ENCODE peak calls at places on chromosomes 1 and 21, in four cellular contexts. E is H1, C is GM12878, M is SK-N-SH. Z is an unnamed sample.

GRCh38 chr1:78005755-78006154 is 1.0 kb downstream of the DNAJB4 start:
- DNase-seq in E (no peak), M (peak), C (no peak), Z (no peak)

GRCh38 chr21:45948576-45949141 is 32.9 kb upstream of the COL6A1 start:
- DNase-seq in C (no peak), M (no peak), E (no peak), Z (no peak)

GRCh38 chr1:234755449-234755863 is 145.5 kb upstream of the IRF2BP2 start:
- DNase-seq in M (no peak), E (no peak), C (no peak), Z (peak)

GRCh38 chr1:165845992-165846748 is 18.8 kb downstream of the UCK2 start:
- DNase-seq in E (no peak), M (no peak), C (no peak), Z (no peak)

GRCh38 chr1:46315669-46316403 is 12.3 kb downstream of the UQCRH start:
- DNase-seq in E (no peak), C (no peak), M (no peak), Z (no peak)

GRCh38 chr21:14321042-14321441 is 61.9 kb downstream of the HSPA13 start:
- DNase-seq in C (no peak), E (no peak), M (no peak), Z (no peak)

GRCh38 chr1:7435276-7436055 is 335.6 kb upstream of the VAMP3 start:
- DNase-seq in M (no peak), C (no peak), E (no peak), Z (no peak)

GRCh38 chr1:1213153-1213918 is 617 bp downstream of the TNFRSF4 start:
- DNase-seq in M (peak), C (no peak), E (no peak), Z (peak)

GRCh38 chr1:172041689-172042088 is 200.4 kb downstream of the DNM3 start:
- DNase-seq in M (peak), C (no peak), E (no peak), Z (no peak)

GRCh38 chr1:33709780-33710713 is 153.8 kb upstream of the HMGB4 start:
- DNase-seq in C (no peak), M (no peak), E (no peak), Z (no peak)

GRCh38 chr1:44240802-44241671 is 27.8 kb downstream of the DMAP1 start:
- DNase-seq in E (no peak), C (no peak), M (peak), Z (no peak)

GRCh38 chr1:173601588-173601987 is 1.3 kb downstream of the SLC9C2 start:
- DNase-seq in C (peak), E (no peak), M (no peak), Z (no peak)

GRCh38 chr1:173608503-173609216 is 5.8 kb upstream of the SLC9C2 start:
- DNase-seq in M (no peak), C (no peak), E (no peak), Z (no peak)

DNA sequence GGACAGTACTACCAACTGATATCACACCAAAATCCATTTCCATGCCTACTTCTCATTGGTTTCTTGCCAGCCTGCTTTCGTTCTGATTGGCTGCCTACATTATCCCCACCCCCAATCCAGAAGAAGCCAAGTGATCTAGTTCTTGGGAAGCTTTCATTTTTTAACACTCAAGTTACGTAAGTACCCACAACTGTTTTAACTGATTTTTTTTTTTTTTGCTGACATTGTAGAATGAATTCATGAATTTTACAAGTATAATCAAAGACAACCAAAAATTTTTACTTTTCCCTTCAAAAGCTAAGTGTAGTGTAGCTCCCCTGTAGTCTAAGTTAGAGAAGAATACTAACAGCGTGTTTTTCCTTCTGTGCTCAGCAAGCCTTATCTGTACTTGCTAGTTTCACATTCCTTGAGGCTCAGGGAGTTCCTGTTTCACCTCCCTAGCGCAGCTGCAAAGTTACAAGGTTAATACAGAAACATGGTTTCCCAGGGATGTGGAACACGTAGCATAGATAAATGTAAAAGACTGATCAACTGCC is at the start of gene SLC9C2:
- DNase-seq in C (no peak), E (no peak), M (no peak), Z (peak)
- H3K4me3 ChIP-seq in C (no peak), E (no peak), M (no peak), Z (no peak)

DNA sequence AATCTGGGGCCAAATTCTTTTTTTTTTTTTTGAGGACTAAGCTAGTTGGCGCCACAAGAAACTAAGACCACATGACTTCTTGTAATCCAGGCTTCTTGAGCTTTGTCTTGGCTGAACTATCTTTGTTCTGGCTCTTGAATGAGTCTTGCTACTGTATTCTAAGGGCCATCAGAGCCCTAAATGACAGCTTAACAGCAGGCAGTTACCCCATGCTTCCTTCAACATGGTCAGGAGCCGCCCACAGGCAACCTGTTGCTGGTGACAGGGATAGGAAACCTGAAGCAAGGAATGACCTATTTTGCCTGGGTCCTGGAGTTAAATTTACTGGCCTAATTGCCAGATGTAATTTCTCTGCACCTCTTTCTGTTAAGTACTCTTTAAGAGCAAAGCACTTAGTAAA is 188.2 kb upstream of the PLXNA2 start:
- DNase-seq in C (no peak), M (no peak), E (no peak), Z (no peak)
- TF ChIP-seq GABPA in C (no peak), M (no peak), E (no peak), Z (no peak)

DNA sequence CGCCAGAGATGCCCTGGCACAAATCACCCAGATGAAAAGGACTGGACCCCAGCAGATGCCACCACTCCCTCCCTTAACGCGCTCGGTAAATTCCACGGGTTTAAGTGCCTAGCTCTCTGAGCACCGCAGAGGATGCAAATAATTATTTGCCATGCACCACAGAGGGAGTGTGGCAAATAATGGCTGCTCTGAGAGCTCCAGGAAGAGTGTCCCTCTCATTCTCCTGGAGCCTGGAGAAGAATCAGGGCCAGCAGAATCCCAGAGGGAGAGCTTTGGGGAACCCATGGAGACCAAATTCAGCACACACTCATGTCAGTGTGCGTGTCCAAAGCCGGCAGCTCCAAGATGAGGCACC is 667 bp downstream of the HHIPL2 start:
- DNase-seq in M (no peak), C (no peak), E (no peak), Z (no peak)
- TF ChIP-seq CTCF in M (no peak), C (no peak), E (no peak), Z (no peak)

GRCh38 chr1:192967211-192967877 is 91.8 kb downstream of the UCHL5 start:
- DNase-seq in E (no peak), C (no peak), M (no peak), Z (no peak)
- H3K4me3 ChIP-seq in E (no peak), C (no peak), M (no peak), Z (no peak)

GRCh38 chr1:52553372-52554266 is 727 bp upstream of the TUT4 start:
- DNase-seq in C (no peak), M (peak), E (peak), Z (peak)
- TF ChIP-seq GABPA in C (no peak), M (no peak), E (no peak), Z (no peak)

DNA sequence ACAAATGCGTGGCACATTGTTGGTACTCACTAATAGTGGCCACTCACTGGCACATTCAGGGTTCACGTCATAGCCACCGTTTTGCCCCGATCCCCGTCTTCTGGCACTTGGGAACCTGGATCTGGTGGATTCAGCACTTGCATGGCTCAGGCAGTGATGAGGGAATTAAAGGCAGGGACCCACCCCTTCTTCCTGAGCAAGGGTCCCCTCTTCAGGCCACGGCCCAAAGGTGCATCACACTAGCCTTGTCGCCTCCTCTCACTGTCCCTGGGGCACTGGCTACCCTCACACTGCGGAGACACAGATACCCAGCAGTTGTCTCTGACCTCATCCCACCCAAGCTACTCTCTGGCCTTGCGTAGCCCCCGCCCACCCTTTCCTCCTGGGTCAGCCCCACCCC is 19.9 kb upstream of the LDLRAP1 start:
- DNase-seq in C (no peak), E (peak), M (peak), Z (no peak)
- TF ChIP-seq CTCF in C (no peak), E (peak), M (peak), Z (no peak)

DNA sequence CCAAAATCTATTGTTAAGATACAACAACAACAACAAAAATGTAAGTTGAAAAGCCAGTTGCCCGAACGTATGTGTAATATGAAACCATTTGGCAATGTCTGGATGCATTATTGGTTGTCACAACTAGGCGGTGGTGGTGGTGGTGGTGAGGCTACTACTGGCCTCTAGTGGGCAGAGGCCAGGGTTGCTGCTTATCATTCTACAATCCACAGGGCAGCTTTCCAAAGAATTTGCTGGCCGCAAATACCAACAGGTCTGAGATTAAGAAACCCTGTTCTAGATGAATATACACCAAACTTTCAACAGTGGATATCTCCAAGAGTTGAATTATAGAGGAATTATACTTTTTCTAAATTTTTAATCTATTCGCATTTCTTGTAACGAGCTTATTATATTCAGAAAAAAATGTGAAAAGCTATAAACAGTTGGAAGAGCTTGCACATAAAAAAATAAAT is 26.8 kb upstream of the ZNF697 start:
- DNase-seq in E (no peak), M (no peak), C (no peak), Z (no peak)
- H3K4me3 ChIP-seq in E (peak), M (peak), C (no peak), Z (no peak)

DNA sequence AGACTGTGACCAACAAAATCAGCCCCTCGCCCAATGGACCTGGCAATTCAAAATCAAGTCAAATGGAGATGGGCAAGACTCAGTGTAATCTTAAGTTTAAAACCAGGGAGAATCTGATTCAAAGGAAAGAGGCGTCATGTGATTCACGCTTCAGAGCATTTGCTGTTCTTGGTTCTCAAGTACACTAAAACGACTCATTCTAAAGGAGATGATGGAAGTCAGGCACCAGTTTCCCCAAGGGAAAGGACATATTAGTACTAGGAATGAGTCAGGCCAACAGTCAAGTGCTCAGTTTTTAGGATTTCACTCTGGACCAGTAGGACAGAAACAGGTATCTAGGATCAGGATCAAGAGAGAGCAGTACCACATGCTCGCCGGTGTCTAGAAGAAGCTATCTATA is 429.6 kb downstream of the PLPP3 start:
- DNase-seq in M (no peak), C (no peak), E (no peak), Z (no peak)
- TF ChIP-seq GABPA in M (no peak), C (no peak), E (no peak), Z (no peak)

Z was measured in HL-60.